ENCODE peak calls at places on chromosomes 12 and 14, in four cellular contexts. W is Peyer's patch, B is lower leg skin, D is fibroblast of the aortic adventitia. F is an unnamed sample.

GRCh38 chr14:78605065-78605762 is 435.0 kb downstream of the NRXN3 start:
- DNase-seq in W (no peak), B (no peak), D (no peak), F (no peak)

GRCh38 chr12:112214064-112214463 is 88.7 kb downstream of the TRAFD1 start:
- DNase-seq in B (no peak), W (no peak), D (peak), F (no peak)

GRCh38 chr14:22390824-22391461 is 198.1 kb downstream of the DAD1 start:
- DNase-seq in B (no peak), W (peak), D (no peak), F (no peak)

GRCh38 chr12:118190266-118190665 is 54.3 kb downstream of the PEBP1 start:
- DNase-seq in B (no peak), W (no peak), D (peak), F (no peak)

GRCh38 chr12:82326905-82327503 is 31.2 kb downstream of the CCDC59 start:
- DNase-seq in B (no peak), D (peak), W (no peak), F (no peak)

GRCh38 chr14:77660754-77661153 is 44.3 kb upstream of the SPTLC2 start:
- DNase-seq in D (no peak), B (no peak), W (no peak), F (no peak)

GRCh38 chr14:96349286-96350075 is 13.7 kb downstream of the ATG2B start:
- DNase-seq in D (no peak), B (no peak), W (no peak), F (no peak)

GRCh38 chr12:116620801-116621593 is 61.8 kb downstream of the MAP1LC3B2 start:
- DNase-seq in D (no peak), W (no peak), B (no peak), F (no peak)

GRCh38 chr12:1591029-1591428 is 3.4 kb downstream of the FBXL14 start:
- DNase-seq in W (peak), D (no peak), B (no peak), F (no peak)
- TF ChIP-seq CTCF in W (peak), D (peak), B (no peak), F (peak)

GRCh38 chr12:120584343-120585149 is 3.3 kb upstream of the POP5 start:
- DNase-seq in D (peak), W (peak), B (no peak), F (no peak)
- TF ChIP-seq CTCF in D (peak), W (peak), B (no peak), F (peak)

GRCh38 chr12:42104087-42104486 is 40.6 kb downstream of the GXYLT1 start:
- DNase-seq in W (no peak), B (no peak), D (no peak), F (no peak)
- TF ChIP-seq CTCF in W (no peak), B (no peak), D (peak), F (peak)

GRCh38 chr12:11893998-11894397 is 176.7 kb upstream of the BCL2L14 start:
- DNase-seq in B (no peak), D (no peak), W (no peak), F (no peak)

GRCh38 chr12:11891350-11892064 is 179.2 kb upstream of the BCL2L14 start:
- DNase-seq in W (no peak), B (no peak), D (no peak), F (no peak)

GRCh38 chr12:11895421-11896064 is 175.2 kb upstream of the BCL2L14 start:
- DNase-seq in B (no peak), W (no peak), D (no peak), F (no peak)

GRCh38 chr12:11894890-11895289 is 175.8 kb upstream of the BCL2L14 start:
- DNase-seq in B (no peak), W (no peak), D (no peak), F (no peak)

DNA sequence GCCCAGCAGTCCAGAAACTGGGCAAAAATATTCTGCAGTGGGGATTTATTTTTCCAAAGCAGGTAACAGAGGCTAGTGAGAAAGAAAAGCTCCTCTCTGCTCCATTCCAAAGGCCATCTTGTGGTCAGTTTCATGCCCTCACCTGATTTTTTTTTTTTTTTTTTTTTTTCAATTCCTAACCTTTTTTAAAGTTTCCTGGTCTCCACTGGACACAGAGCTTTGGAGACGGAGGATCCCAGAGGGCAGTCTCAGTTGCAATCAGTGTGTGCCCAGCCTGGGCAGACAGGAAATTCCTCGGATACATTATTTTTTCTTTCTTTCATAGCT is 178.7 kb upstream of the BCL2L14 start:
- DNase-seq in D (peak), W (no peak), B (no peak), F (no peak)
- TF ChIP-seq CTCF in D (peak), W (peak), B (no peak), F (peak)

GRCh38 chr12:50057000-50057841 is at the start of gene ASIC1:
- DNase-seq in W (peak), B (peak), D (peak), F (peak)
- TF ChIP-seq CTCF in W (peak), B (no peak), D (no peak), F (peak)

DNA sequence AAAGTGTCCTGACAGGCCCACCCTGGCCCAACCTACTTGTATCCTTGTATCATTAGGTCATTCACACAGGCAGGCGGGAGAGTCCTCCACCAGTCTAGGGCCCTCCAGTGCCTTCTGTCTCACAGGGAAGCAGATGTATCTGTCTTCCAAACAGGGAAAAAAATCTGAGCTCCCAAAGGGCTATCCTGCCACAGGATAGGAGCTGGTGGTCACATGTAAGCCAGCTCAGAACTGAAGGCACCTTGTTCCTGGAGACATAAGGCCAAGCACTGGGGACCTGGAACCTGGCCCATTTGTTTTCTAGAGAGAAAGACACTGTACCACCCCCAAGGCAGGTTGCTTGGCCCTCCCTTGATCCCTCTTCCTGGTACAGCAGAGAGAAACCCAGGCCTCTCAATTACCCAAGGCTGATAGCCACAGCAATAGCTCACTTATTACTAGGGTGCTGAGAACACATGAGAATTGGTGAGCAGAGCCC is 19.4 kb upstream of the PLEKHH1 start:
- DNase-seq in D (no peak), W (peak), B (no peak), F (no peak)
- TF ChIP-seq CTCF in D (no peak), W (no peak), B (no peak), F (no peak)

GRCh38 chr14:72291908-72292688 is 359.9 kb downstream of the RGS6 start:
- DNase-seq in B (peak), D (peak), W (no peak), F (no peak)
- TF ChIP-seq CTCF in B (no peak), D (peak), W (peak), F (peak)

GRCh38 chr14:100851586-100851916 is 25.6 kb downstream of the MEG3 start:
- DNase-seq in W (no peak), B (no peak), D (no peak), F (no peak)

GRCh38 chr14:100854435-100854834 is 28.5 kb downstream of the MEG3 start:
- DNase-seq in B (no peak), W (no peak), D (no peak), F (no peak)

GRCh38 chr14:100849432-100849831 is 23.5 kb downstream of the MEG3 start:
- DNase-seq in W (no peak), B (no peak), D (peak), F (no peak)

GRCh38 chr14:100851946-100852620 is 26.2 kb downstream of the MEG3 start:
- DNase-seq in D (no peak), W (no peak), B (no peak), F (no peak)

GRCh38 chr14:100850841-100851585 is 25.1 kb downstream of the MEG3 start:
- DNase-seq in W (peak), B (peak), D (no peak), F (no peak)
- TF ChIP-seq CTCF in W (peak), B (no peak), D (peak), F (peak)

GRCh38 chr14:99224948-99225347 is 47.0 kb downstream of the BCL11B start:
- DNase-seq in B (no peak), D (no peak), W (no peak), F (no peak)

GRCh38 chr14:99225804-99226203 is 46.2 kb downstream of the BCL11B start:
- DNase-seq in B (no peak), W (no peak), D (no peak), F (no peak)

GRCh38 chr14:99226687-99227086 is 45.3 kb downstream of the BCL11B start:
- DNase-seq in B (no peak), D (no peak), W (no peak), F (no peak)

GRCh38 chr14:99221445-99221844 is 50.6 kb downstream of the BCL11B start:
- DNase-seq in W (no peak), B (no peak), D (no peak), F (no peak)

DNA sequence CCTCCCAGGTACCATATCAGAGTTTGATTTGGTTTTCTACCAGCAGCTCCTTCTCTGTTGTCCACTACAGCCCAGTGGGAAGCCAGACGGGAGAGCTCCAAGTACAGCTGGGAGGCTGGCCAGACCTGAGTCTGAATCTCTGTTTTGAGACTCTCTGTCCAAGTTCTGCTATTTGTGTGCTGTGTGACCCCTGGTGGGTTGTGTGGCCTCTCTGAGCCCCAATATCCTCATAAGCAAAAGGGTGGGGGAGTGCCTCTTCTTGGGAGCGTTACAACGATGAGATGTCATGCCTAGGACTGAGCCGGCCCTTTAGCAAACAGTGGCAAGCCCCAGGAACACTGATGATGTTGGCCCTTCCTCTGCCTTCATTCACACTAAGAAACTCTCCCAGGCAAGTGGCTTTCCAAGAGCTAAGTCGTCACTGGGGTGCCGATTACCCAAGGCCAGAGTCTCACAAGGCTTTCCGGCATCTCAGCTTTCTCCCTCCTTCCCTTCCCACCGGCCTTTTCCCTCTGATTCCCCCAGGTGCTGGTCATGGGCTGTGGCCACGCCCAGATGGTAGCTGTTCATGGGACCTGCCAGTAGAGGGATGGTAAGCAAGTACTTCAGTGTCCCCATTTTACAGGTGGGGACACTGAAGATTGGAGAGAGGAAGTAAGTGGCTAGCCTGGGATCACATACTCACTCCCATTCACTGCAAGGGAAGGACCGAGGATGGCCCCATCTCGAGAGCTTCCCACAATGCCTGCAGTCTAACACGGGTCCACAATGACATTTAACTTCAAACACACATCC is 47.7 kb downstream of the BCL11B start:
- DNase-seq in D (no peak), B (no peak), W (no peak), F (no peak)
- TF ChIP-seq CTCF in D (no peak), B (no peak), W (no peak), F (no peak)